ENCODE peak calls at places on chromosome 7, in four cellular contexts. W is hypothalamus; U is activated CD4-positive, alpha-beta T cell treated with anti-CD3 and anti-CD28 coated beads, Interleukin-2, amount 50 U/mL, for 1 hour; Q is kidney tubule cell. C is an unnamed sample.

GRCh38 chr7:3695602-3696001 is 394.6 kb downstream of the SDK1 start:
- DNase-seq in W (no peak), U (no peak), Q (no peak), C (no peak)

GRCh38 chr7:38142736-38143135 is 35.3 kb upstream of the STARD3NL start:
- DNase-seq in W (no peak), U (no peak), Q (no peak), C (no peak)

GRCh38 chr7:2503056-2503941 is 16.3 kb upstream of the LFNG start:
- DNase-seq in W (no peak), U (no peak), Q (no peak), C (no peak)

GRCh38 chr7:14449291-14449690 is 453.3 kb downstream of the DGKB start:
- DNase-seq in W (no peak), U (no peak), Q (no peak), C (no peak)

GRCh38 chr7:44150466-44150832 is 9.3 kb upstream of the MYL7 start:
- DNase-seq in W (no peak), U (no peak), Q (peak; percentile 30), C (no peak)

GRCh38 chr7:71414490-71414889 is 282.5 kb downstream of the GALNT17 start:
- DNase-seq in W (peak; percentile 1), U (no peak), Q (no peak), C (no peak)

GRCh38 chr7:81159402-81159801 is 240.6 kb upstream of the SEMA3C start:
- DNase-seq in W (no peak), U (no peak), Q (peak; percentile 73), C (no peak)

GRCh38 chr7:108188724-108189123 is 58.6 kb upstream of the LAMB4 start:
- DNase-seq in W (no peak), U (no peak), Q (no peak), C (no peak)

GRCh38 chr7:1094870-1095269 is 7.0 kb downstream of the GPER1 start:
- DNase-seq in W (no peak), U (no peak), Q (no peak), C (no peak)

GRCh38 chr7:3063016-3063753 is 19.5 kb upstream of the CARD11 start:
- DNase-seq in W (no peak), U (peak; percentile 63), Q (no peak), C (peak; percentile 63)

GRCh38 chr7:152341039-152341913 is 94.5 kb downstream of the KMT2C start:
- DNase-seq in W (no peak), U (no peak), Q (peak; percentile 79), C (no peak)

GRCh38 chr7:101696-102376 is 90.5 kb upstream of the FAM20C start:
- DNase-seq in W (no peak), U (no peak), Q (peak; percentile 93), C (no peak)

GRCh38 chr7:131501422-131501821 is 55.0 kb downstream of the PODXL start:
- DNase-seq in W (no peak), U (peak; percentile 25), Q (peak; percentile 75), C (no peak)

GRCh38 chr7:155147172-155147571 is 77.0 kb downstream of the HTR5A start:
- DNase-seq in W (no peak), U (no peak), Q (no peak), C (no peak)

C was measured in activated T-cell treated with anti-CD3 and anti-CD28 coated beads, Interleukin-2, amount 50 U/mL, for 1 hour.